ENCODE peak calls at places on chromosomes 7 and 10, in nine cellular contexts. Y is T-cell; U is sigmoid colon; R is skeletal muscle cell; J is T-helper 1 cell; G is naive thymus-derived CD8-positive, alpha-beta T cell; A is NCI-H2227 treated with DMSO at 0.1 percent for 48 hours; K is fibroblast of the aortic adventitia; B is activated CD4-positive, alpha-beta T cell treated with anti-CD3 and anti-CD28 coated beads, Interleukin-2, amount 50 U/mL, for 4 hours. W is an unnamed sample.

GRCh38 chr7:121480058-121480457 is 84.0 kb upstream of the FAM3C start:
- DNase-seq in Y (no peak), U (no peak), R (no peak), J (no peak), G (no peak), A (no peak), K (no peak), B (no peak), W (no peak)

GRCh38 chr7:28686418-28686800 is 271.7 kb downstream of the TRIL start:
- DNase-seq in Y (no peak), U (no peak), R (peak), J (no peak), G (no peak), A (no peak), K (peak), B (no peak), W (no peak)

GRCh38 chr7:25187932-25188331 is 40.4 kb downstream of the NPVF start:
- DNase-seq in Y (no peak), U (no peak), R (no peak), J (no peak), G (no peak), A (no peak), K (no peak), B (no peak), W (no peak)

GRCh38 chr10:119199231-119199992 is 8.0 kb upstream of the GRK5 start:
- DNase-seq in Y (peak), U (peak), R (no peak), J (peak), G (no peak), A (peak), K (peak), B (peak), W (no peak)

GRCh38 chr10:23868121-23868520 is 340.8 kb upstream of the KIAA1217 start:
- DNase-seq in Y (no peak), U (no peak), R (no peak), J (no peak), G (no peak), A (no peak), K (no peak), B (no peak), W (no peak)

GRCh38 chr7:49403844-49404243 is 369.6 kb upstream of the VWC2 start:
- DNase-seq in Y (no peak), U (no peak), R (no peak), J (no peak), G (no peak), A (no peak), K (no peak), B (no peak), W (no peak)

GRCh38 chr7:134546903-134547737 is 1.8 kb upstream of the AKR1B15 start:
- DNase-seq in Y (peak), U (no peak), R (no peak), J (peak), G (peak), A (peak), K (peak), B (peak), W (no peak)

GRCh38 chr7:151114151-151115090 is 28.1 kb downstream of the AGAP3 start:
- DNase-seq in Y (no peak), U (no peak), R (no peak), J (no peak), G (no peak), A (no peak), K (no peak), B (no peak), W (no peak)

GRCh38 chr7:104040666-104041065 is 51.2 kb upstream of the RELN start:
- DNase-seq in Y (no peak), U (no peak), R (no peak), J (no peak), G (no peak), A (peak), K (no peak), B (no peak), W (no peak)

GRCh38 chr10:110326351-110327032 is 21.8 kb upstream of the SMNDC1 start:
- DNase-seq in Y (no peak), U (no peak), R (peak), J (no peak), G (no peak), A (no peak), K (peak), B (no peak), W (no peak)

GRCh38 chr7:124322561-124322960 is 289.7 kb upstream of the TMEM229A start:
- DNase-seq in Y (no peak), U (no peak), R (no peak), J (no peak), G (no peak), A (no peak), K (no peak), B (no peak), W (no peak)

GRCh38 chr7:123975049-123975448 is 50.0 kb downstream of the SPAM1 start:
- DNase-seq in Y (no peak), U (no peak), R (no peak), J (no peak), G (no peak), A (no peak), K (no peak), B (no peak), W (no peak)

GRCh38 chr7:117036034-117036669 is 82.9 kb downstream of the ST7 start:
- DNase-seq in Y (no peak), U (no peak), R (no peak), J (no peak), G (no peak), A (no peak), K (no peak), B (no peak), W (no peak)

GRCh38 chr7:21749318-21749717 is 196.4 kb downstream of the CDCA7L start:
- DNase-seq in Y (no peak), U (no peak), R (no peak), J (no peak), G (no peak), A (no peak), K (no peak), B (no peak), W (no peak)

GRCh38 chr10:88004451-88004850 is 141.0 kb downstream of the PTEN start:
- DNase-seq in Y (no peak), U (no peak), R (no peak), J (no peak), G (no peak), A (no peak), K (peak), B (no peak), W (no peak)

GRCh38 chr10:74502963-74503608 is 323.3 kb upstream of the KAT6B start:
- DNase-seq in Y (no peak), U (no peak), R (peak), J (no peak), G (no peak), A (peak), K (peak), B (no peak), W (no peak)

GRCh38 chr7:70131807-70132565 is 533.7 kb downstream of the AUTS2 start:
- DNase-seq in Y (no peak), U (no peak), R (peak), J (no peak), G (no peak), A (no peak), K (no peak), B (no peak), W (no peak)

GRCh38 chr10:103758294-103758681 is 97.1 kb downstream of the SH3PXD2A start:
- DNase-seq in Y (no peak), U (no peak), R (no peak), J (no peak), G (no peak), A (no peak), K (peak), B (no peak), W (no peak)

GRCh38 chr10:128095023-128095752 is 31.0 kb downstream of the MKI67 start:
- DNase-seq in Y (peak), U (no peak), R (no peak), J (no peak), G (peak), A (no peak), K (no peak), B (peak), W (no peak)

GRCh38 chr10:12597800-12598750 is 248.7 kb downstream of the CAMK1D start:
- DNase-seq in Y (no peak), U (no peak), R (no peak), J (no peak), G (no peak), A (peak), K (no peak), B (no peak), W (no peak)

GRCh38 chr7:119665791-119666190 is 607.2 kb upstream of the KCND2 start:
- DNase-seq in Y (no peak), U (no peak), R (peak), J (no peak), G (no peak), A (no peak), K (no peak), B (no peak), W (no peak)

GRCh38 chr7:7857143-7857583 is 111.4 kb upstream of the GLCCI1 start:
- DNase-seq in Y (no peak), U (no peak), R (no peak), J (no peak), G (no peak), A (no peak), K (no peak), B (no peak), W (peak)

GRCh38 chr7:87146740-87147386 is 5.4 kb upstream of the DMTF1 start:
- DNase-seq in Y (no peak), U (no peak), R (no peak), J (peak), G (no peak), A (no peak), K (no peak), B (no peak), W (no peak)

W was measured in KG1.